ENCODE peak calls at places on chromosomes 4 and X, in four cellular contexts. L is HepG2, Q is K562, H is GM12878. V is an unnamed sample.

GRCh38 chrX:19121898-19122640 is at the start of gene ADGRG2:
- DNase-seq in L (no peak), Q (no peak), H (no peak), V (peak; percentile 46)

GRCh38 chrX:24025741-24026402 is 1.1 kb downstream of the KLHL15 start:
- DNase-seq in L (no peak), Q (no peak), H (no peak), V (no peak)

GRCh38 chr4:67918428-67918827 is 34.6 kb upstream of the TMPRSS11D start:
- DNase-seq in L (no peak), Q (peak; percentile 5), H (no peak), V (no peak)

GRCh38 chr4:25308761-25309160 is 3.8 kb upstream of the ZCCHC4 start:
- DNase-seq in L (peak; percentile 21), Q (no peak), H (no peak), V (no peak)

GRCh38 chr4:65580551-65580950 is 89.7 kb downstream of the EPHA5 start:
- DNase-seq in L (no peak), Q (no peak), H (no peak), V (no peak)

GRCh38 chr4:154507170-154507569 is 15.6 kb upstream of the DCHS2 start:
- DNase-seq in L (no peak), Q (no peak), H (no peak), V (no peak)

GRCh38 chr4:147678796-147679549 is 5.0 kb downstream of the PRMT9 start:
- DNase-seq in L (peak; percentile 22), Q (peak; percentile 25), H (no peak), V (no peak)

GRCh38 chrX:11146411-11146810 is 35.3 kb downstream of the HCCS start:
- DNase-seq in L (no peak), Q (no peak), H (no peak), V (no peak)

GRCh38 chr4:159071178-159071968 is 31.5 kb upstream of the RAPGEF2 start:
- DNase-seq in L (peak; percentile 74), Q (no peak), H (no peak), V (no peak)

GRCh38 chr4:168411318-168412150 is 68.8 kb downstream of the DDX60L start:
- DNase-seq in L (no peak), Q (peak; percentile 23), H (no peak), V (no peak)

GRCh38 chrX:16882188-16882587 is 12.0 kb upstream of the RBBP7 start:
- DNase-seq in L (no peak), Q (peak; percentile 37), H (no peak), V (no peak)

GRCh38 chr4:38867478-38868054 is at the start of gene FAM114A1:
- DNase-seq in L (peak; percentile 51), Q (peak; percentile 86), H (no peak), V (peak; percentile 66)

GRCh38 chr4:7777017-7777710 is 162.5 kb downstream of the AFAP1 start:
- DNase-seq in L (no peak), Q (no peak), H (no peak), V (no peak)

GRCh38 chr4:14783011-14783877 is 219.0 kb upstream of the CPEB2 start:
- DNase-seq in L (no peak), Q (no peak), H (peak; percentile 48), V (no peak)

GRCh38 chr4:129862461-129862860 is 766.5 kb downstream of the C4orf33 start:
- DNase-seq in L (no peak), Q (no peak), H (no peak), V (no peak)

GRCh38 chrX:56248492-56248891 is 16.3 kb downstream of the KLF8 start:
- DNase-seq in L (peak; percentile 5), Q (peak; percentile 54), H (peak; percentile 40), V (peak; percentile 63)

GRCh38 chr4:7557447-7557846 is 122.7 kb upstream of the PSAPL1 start:
- DNase-seq in L (peak; percentile 21), Q (no peak), H (no peak), V (no peak)

GRCh38 chr4:23861897-23862296 is 27.9 kb downstream of the PPARGC1A start:
- DNase-seq in L (peak; percentile 74), Q (no peak), H (no peak), V (no peak)

GRCh38 chrX:129721870-129722269 is 16.9 kb upstream of the XPNPEP2 start:
- DNase-seq in L (no peak), Q (no peak), H (no peak), V (no peak)

GRCh38 chrX:155876704-155877103 is 4.4 kb upstream of the VAMP7 start:
- DNase-seq in L (no peak), Q (no peak), H (no peak), V (no peak)

GRCh38 chr4:23789765-23790164 is 100.1 kb downstream of the PPARGC1A start:
- DNase-seq in L (peak; percentile 28), Q (no peak), H (no peak), V (no peak)

GRCh38 chrX:72131317-72132294 is at the start of gene RTL5:
- DNase-seq in L (peak; percentile 1), Q (peak; percentile 40), H (no peak), V (peak; percentile 82)

GRCh38 chr4:38733663-38734062 is 49.1 kb downstream of the TLR10 start:
- DNase-seq in L (no peak), Q (no peak), H (no peak), V (no peak)

GRCh38 chr4:143337600-143338287 is 1.1 kb downstream of the GAB1 start:
- DNase-seq in L (peak; percentile 70), Q (peak; percentile 67), H (no peak), V (no peak)

DNA sequence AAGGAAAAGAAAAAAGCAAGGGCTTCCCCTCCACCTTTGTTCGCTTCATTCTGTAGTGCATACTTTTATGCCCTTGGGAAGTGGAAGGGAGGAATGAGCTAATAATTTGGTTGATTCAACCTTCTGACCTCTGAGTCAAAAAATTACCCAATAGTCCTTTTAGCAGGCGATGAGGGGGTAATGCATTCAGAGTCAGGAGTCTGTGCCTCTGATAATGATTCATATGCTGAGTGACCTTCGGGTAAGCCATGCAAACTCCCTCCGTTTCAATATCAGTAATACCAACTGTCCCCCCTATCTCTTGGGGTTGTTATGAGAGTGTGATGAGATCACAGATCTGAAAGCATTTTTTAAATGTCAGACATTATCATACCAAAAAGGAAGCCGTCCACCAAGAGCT is 41.6 kb upstream of the ACSL4 start:
- DNase-seq in L (peak; percentile 79), Q (peak; percentile 64), H (peak; percentile 50), V (no peak)
- TF ChIP-seq TARDBP in L (no peak), Q (no peak), H (no peak), V (no peak)

GRCh38 chrX:119015407-119016242 is 41.2 kb downstream of the LONRF3 start:
- DNase-seq in L (no peak), Q (peak; percentile 56), H (peak; percentile 40), V (no peak)
- TF ChIP-seq SP1 in L (no peak), Q (no peak), H (no peak), V (no peak)

DNA sequence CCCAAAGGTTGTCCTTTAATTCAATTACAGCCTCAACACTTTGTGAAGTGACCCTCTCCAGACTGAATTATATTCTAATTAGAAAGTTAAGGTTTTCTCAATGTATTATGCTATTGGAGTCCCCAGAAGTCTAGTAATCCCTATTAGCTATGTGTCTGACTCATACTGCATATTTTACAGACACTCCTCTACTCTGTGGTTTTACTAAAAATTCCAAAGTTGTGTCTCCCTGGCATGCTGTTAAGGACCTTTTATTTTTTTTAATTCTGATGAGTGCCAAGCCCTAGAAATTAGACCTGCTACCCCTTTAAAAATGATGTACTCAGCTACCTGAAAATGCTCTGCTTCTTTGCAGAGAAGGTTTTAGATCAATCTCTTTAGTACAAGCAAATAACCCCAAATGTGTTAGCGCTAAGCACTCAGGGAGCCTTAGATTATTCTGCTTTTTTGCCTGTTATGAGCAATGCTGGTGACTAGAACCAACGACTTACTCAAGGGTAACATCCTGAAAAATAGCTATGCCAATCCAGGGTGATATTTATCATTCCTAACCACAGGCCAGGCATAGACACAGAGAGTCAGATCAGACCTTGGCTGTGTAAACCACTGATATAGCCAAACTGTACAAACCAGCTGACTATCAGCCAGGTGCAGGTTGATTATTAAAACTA is 26.1 kb upstream of the CXCL13 start:
- DNase-seq in L (no peak), Q (no peak), H (no peak), V (no peak)
- TF ChIP-seq TARDBP in L (no peak), Q (no peak), H (no peak), V (no peak)

GRCh38 chrX:45447995-45448394 is 247.3 kb upstream of the DIPK2B start:
- DNase-seq in L (no peak), Q (no peak), H (no peak), V (no peak)

GRCh38 chrX:45449982-45450381 is 249.3 kb upstream of the DIPK2B start:
- DNase-seq in L (no peak), Q (no peak), H (no peak), V (no peak)

GRCh38 chrX:45445745-45446412 is 245.2 kb upstream of the DIPK2B start:
- DNase-seq in L (no peak), Q (no peak), H (no peak), V (no peak)
- TF ChIP-seq SP1 in L (no peak), Q (no peak), H (no peak), V (no peak)

GRCh38 chr4:90012918-90013317 is 114.3 kb upstream of the CCSER1 start:
- DNase-seq in L (no peak), Q (no peak), H (no peak), V (no peak)
- TF ChIP-seq TARDBP in L (no peak), Q (no peak), H (no peak), V (no peak)

GRCh38 chr4:112332398-112332797 is 35.2 kb downstream of the ALPK1 start:
- DNase-seq in L (no peak), Q (no peak), H (no peak), V (no peak)
- TF ChIP-seq SP1 in L (no peak), Q (no peak), H (no peak), V (no peak)

GRCh38 chr4:73075832-73076231 is 6.3 kb upstream of the COX18 start:
- DNase-seq in L (no peak), Q (no peak), H (no peak), V (no peak)

GRCh38 chr4:73086095-73086869 is 16.8 kb upstream of the COX18 start:
- DNase-seq in L (no peak), Q (no peak), H (no peak), V (no peak)

GRCh38 chr4:73080789-73081188 is 11.3 kb upstream of the COX18 start:
- DNase-seq in L (no peak), Q (no peak), H (no peak), V (no peak)
- TF ChIP-seq TARDBP in L (no peak), Q (no peak), H (no peak), V (no peak)

V was measured in HEK293T.